ENCODE peak calls at places on chromosomes 1 and 21, in eight cellular contexts. N, W, S, F, D, A, R and M are unnamed samples.

GRCh38 chr1:10561497-10561896 is 86.7 kb downstream of the PEX14 start:
- DNase-seq in D (no peak), A (no peak), F (no peak), S (no peak), W (no peak), R (no peak), N (no peak), M (no peak)

GRCh38 chr1:154353460-154353904 is 28.2 kb downstream of the ATP8B2 start:
- DNase-seq in S (no peak), D (peak), A (no peak), R (no peak), F (no peak), W (peak), N (peak), M (no peak)

GRCh38 chr1:11704226-11704619 is 12.7 kb downstream of the DRAXIN start:
- DNase-seq in D (no peak), A (no peak), F (no peak), N (no peak), R (no peak), S (no peak), W (no peak), M (no peak)

GRCh38 chr1:197976368-197976767 is 59.2 kb downstream of the LHX9 start:
- DNase-seq in F (no peak), R (no peak), A (no peak), W (no peak), N (peak), D (no peak), S (no peak), M (no peak)

GRCh38 chr1:171712341-171712740 is 29.5 kb downstream of the VAMP4 start:
- DNase-seq in F (no peak), D (no peak), W (no peak), N (no peak), R (no peak), A (no peak), S (no peak), M (no peak)

GRCh38 chr1:194084755-194085154 is 898.3 kb upstream of the B3GALT2 start:
- DNase-seq in N (no peak), F (no peak), D (no peak), S (no peak), W (no peak), R (no peak), A (no peak), M (no peak)

GRCh38 chr1:9905010-9905409 is 5.1 kb downstream of the CTNNBIP1 start:
- DNase-seq in R (no peak), A (no peak), S (no peak), F (no peak), N (no peak), W (no peak), D (no peak), M (no peak)

GRCh38 chr1:200090252-200091159 is 63.0 kb downstream of the NR5A2 start:
- DNase-seq in F (no peak), R (no peak), N (peak), D (no peak), A (no peak), W (no peak), S (no peak), M (no peak)

GRCh38 chr21:17472167-17472566 is 40.7 kb upstream of the CXADR start:
- DNase-seq in A (no peak), S (no peak), D (no peak), N (no peak), W (no peak), F (no peak), R (no peak), M (no peak)

GRCh38 chr1:224534731-224535130 is 81.4 kb upstream of the CNIH3 start:
- DNase-seq in A (peak), N (no peak), D (no peak), S (no peak), F (no peak), R (no peak), W (no peak), M (no peak)

GRCh38 chr1:190597361-190597760 is 119.7 kb upstream of the BRINP3 start:
- DNase-seq in R (no peak), A (no peak), D (no peak), N (no peak), S (no peak), W (no peak), F (no peak), M (no peak)

GRCh38 chr1:9529190-9529589 is 10.1 kb upstream of the SLC25A33 start:
- DNase-seq in D (no peak), N (no peak), S (no peak), W (peak), R (no peak), F (no peak), A (no peak), M (no peak)

GRCh38 chr1:8025061-8025670 is 943 bp downstream of the ERRFI1 start:
- DNase-seq in D (no peak), N (no peak), W (no peak), R (no peak), A (no peak), S (no peak), F (no peak), M (no peak)

GRCh38 chr1:152110860-152111514 is 4.3 kb downstream of the TCHH start:
- DNase-seq in F (no peak), N (peak), W (no peak), D (no peak), S (no peak), A (no peak), R (no peak), M (no peak)

GRCh38 chr1:116325922-116326321 is 47.1 kb upstream of the ATP1A1 start:
- DNase-seq in W (no peak), A (no peak), F (no peak), S (no peak), N (no peak), D (no peak), R (no peak), M (no peak)

GRCh38 chr1:12083766-12084165 is 20.7 kb downstream of the TNFRSF8 start:
- DNase-seq in D (no peak), A (no peak), R (no peak), S (no peak), N (no peak), F (no peak), W (no peak), M (no peak)

GRCh38 chr1:214551052-214551435 is 358 bp downstream of the PTPN14 start:
- DNase-seq in N (no peak), D (peak), S (peak), R (peak), F (peak), W (peak), A (peak), M (no peak)

GRCh38 chr1:198444792-198445191 is 95.7 kb downstream of the ATP6V1G3 start:
- DNase-seq in S (no peak), F (no peak), D (no peak), R (no peak), W (no peak), N (no peak), A (no peak), M (no peak)

GRCh38 chr1:70353641-70354331 is 736 bp downstream of the ANKRD13C start:
- DNase-seq in W (no peak), R (no peak), D (no peak), N (no peak), A (peak), F (no peak), S (no peak), M (no peak)

GRCh38 chr1:110130113-110130591 is 17.9 kb downstream of the UBL4B start:
- DNase-seq in S (no peak), A (no peak), F (no peak), D (no peak), W (no peak), N (no peak), R (no peak), M (no peak)

GRCh38 chr1:89945852-89946476 is 48.9 kb upstream of the ZNF326 start:
- DNase-seq in D (no peak), F (no peak), R (no peak), N (no peak), S (no peak), W (no peak), A (no peak), M (no peak)

GRCh38 chr21:20645344-20645743 is 352.9 kb upstream of the NCAM2 start:
- DNase-seq in S (no peak), N (no peak), R (no peak), F (no peak), A (no peak), D (no peak), W (no peak), M (no peak)

GRCh38 chr1:50109647-50110075 is 941 bp downstream of the ELAVL4 start:
- DNase-seq in S (no peak), R (no peak), N (no peak), A (no peak), D (no peak), W (no peak), F (no peak), M (no peak)

GRCh38 chr21:43669828-43670605 is 10.7 kb downstream of the RRP1B start:
- DNase-seq in F (no peak), R (no peak), S (no peak), W (no peak), D (no peak), A (no peak), N (no peak), M (no peak)

GRCh38 chr1:167221126-167221803 is 579 bp downstream of the POU2F1 start:
- DNase-seq in A (no peak), W (no peak), R (peak), F (no peak), N (no peak), D (peak), S (no peak), M (no peak)

GRCh38 chr1:76759950-76760349 is 107.3 kb upstream of the ST6GALNAC5 start:
- DNase-seq in S (no peak), A (no peak), F (no peak), D (no peak), N (no peak), W (no peak), R (peak), M (no peak)

GRCh38 chr1:185267701-185268100 is 49.3 kb downstream of the IVNS1ABP start:
- DNase-seq in W (no peak), A (no peak), D (no peak), N (no peak), S (no peak), F (no peak), R (no peak), M (no peak)

GRCh38 chr1:12016182-12016581 is 3.1 kb upstream of the MIIP start:
- DNase-seq in F (no peak), N (no peak), S (no peak), D (no peak), R (no peak), A (no peak), W (no peak), M (no peak)

GRCh38 chr1:200887772-200888348 is 6.8 kb upstream of the INAVA start:
- DNase-seq in A (no peak), R (no peak), N (no peak), D (no peak), S (peak), F (no peak), W (no peak), M (no peak)

GRCh38 chr1:54177726-54178125 is 22.1 kb downstream of the CYB5RL start:
- DNase-seq in R (no peak), W (no peak), N (no peak), F (no peak), S (no peak), A (no peak), D (no peak), M (no peak)

DNA sequence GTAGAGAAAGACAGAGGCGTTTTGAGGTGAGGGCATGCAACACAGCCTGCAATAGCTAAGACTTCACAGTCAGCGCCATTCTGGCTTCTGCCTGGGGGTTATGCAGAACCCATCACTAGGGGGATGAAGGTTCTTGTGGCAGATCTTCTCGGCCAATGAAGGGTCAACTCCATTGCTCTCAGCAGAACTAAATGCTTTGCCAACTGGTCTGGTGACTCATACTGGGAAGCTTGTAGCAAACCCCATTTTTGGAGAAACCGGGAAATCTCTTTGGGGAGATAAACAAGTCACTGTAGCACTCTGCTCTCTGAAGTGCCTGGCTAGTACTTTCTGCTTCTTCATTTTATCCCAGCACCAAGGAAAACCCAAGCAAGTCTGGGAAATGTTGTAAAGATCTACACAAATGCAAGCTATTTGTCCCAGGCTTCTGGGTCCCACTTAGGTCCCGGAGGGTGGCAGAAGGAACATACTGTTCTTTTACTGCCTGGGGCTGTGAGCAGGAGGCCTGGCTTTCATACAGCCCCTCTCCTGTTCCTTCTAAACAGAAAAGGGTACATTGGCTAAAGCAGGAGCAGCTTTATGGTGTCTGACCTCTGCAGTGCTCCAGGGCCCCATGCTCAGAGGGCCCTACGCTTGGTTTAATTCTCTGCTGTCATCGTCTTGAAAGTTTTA is 28.8 kb downstream of the SHISA4 start:
- DNase-seq in D (no peak), R (no peak), W (no peak), S (peak), F (peak), N (peak), A (no peak), M (no peak)
- TF ChIP-seq EP300 in D (peak), R (no peak), W (peak), S (peak), F (peak), N (no peak), A (peak), M (peak)

DNA sequence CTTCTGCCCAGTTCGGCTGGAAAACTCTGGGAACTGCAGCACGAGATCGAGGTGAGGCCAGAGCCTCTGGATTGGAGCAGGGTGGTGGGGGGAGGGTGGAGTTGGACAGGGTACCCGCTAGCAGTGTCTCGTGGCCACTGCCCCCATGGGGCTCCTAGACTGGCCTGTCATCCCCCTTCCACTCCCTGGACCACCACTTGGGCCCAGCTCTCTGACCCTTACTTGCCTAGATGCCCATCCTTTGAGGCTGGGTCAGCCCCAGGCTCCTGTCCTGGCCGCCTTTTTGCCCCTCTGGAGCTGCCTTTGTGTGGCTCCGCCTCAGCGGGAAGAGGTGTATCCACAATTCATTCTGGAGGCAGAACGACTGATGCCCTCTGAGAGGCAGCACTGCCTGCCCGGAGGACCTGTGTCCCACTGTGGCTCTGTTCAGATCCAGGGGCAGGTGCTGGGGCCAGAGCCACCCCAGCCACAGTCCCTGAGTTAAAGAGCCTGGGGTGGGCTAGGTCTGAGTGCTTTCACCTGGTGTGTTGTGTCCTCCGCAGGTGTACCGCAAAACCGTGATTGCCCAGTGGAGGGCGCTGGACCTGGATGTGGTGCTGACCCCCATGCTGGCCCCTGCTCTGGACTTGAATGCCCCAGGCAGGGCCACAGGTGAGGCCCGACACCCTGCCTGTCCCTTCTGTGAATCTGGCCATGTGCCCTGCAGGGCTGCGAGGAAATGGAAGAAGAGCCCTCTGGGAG is 17.7 kb downstream of the FAAH start:
- DNase-seq in S (no peak), N (no peak), D (no peak), W (no peak), R (peak), A (no peak), F (no peak), M (no peak)
- TF ChIP-seq EP300 in S (no peak), N (no peak), D (no peak), W (no peak), R (no peak), A (no peak), F (no peak), M (no peak)

GRCh38 chr1:39845569-39846566 is 37.4 kb downstream of the TRIT1 start:
- DNase-seq in D (peak), W (peak), R (peak), F (peak), N (no peak), A (peak), S (peak), M (peak)
- TF ChIP-seq EP300 in D (no peak), W (peak), R (no peak), F (peak), N (no peak), A (no peak), S (no peak), M (no peak)

GRCh38 chr1:1345384-1345783 is 3.8 kb downstream of the DVL1 start:
- DNase-seq in W (no peak), N (no peak), A (no peak), S (no peak), F (no peak), D (no peak), R (no peak), M (no peak)
- TF ChIP-seq EP300 in W (no peak), N (no peak), A (no peak), S (no peak), F (no peak), D (no peak), R (no peak), M (no peak)

GRCh38 chr1:34070201-34070836 is 94.7 kb downstream of the CSMD2 start:
- DNase-seq in F (no peak), D (no peak), A (no peak), W (no peak), R (no peak), S (no peak), N (no peak), M (no peak)
- TF ChIP-seq EP300 in F (no peak), D (no peak), A (no peak), W (no peak), R (no peak), S (no peak), N (no peak), M (no peak)

GRCh38 chr1:179042087-179042486 is 16.4 kb downstream of the FAM20B start:
- DNase-seq in D (no peak), S (no peak), A (no peak), F (no peak), W (no peak), R (no peak), N (no peak), M (no peak)

GRCh38 chr1:179046808-179047636 is 21.3 kb downstream of the FAM20B start:
- DNase-seq in A (no peak), W (no peak), F (no peak), R (no peak), S (no peak), N (no peak), D (no peak), M (no peak)

GRCh38 chr1:179042700-179043099 is 17.0 kb downstream of the FAM20B start:
- DNase-seq in W (no peak), S (no peak), N (no peak), A (no peak), F (no peak), R (no peak), D (no peak), M (no peak)

GRCh38 chr1:179043266-179043665 is 17.6 kb downstream of the FAM20B start:
- DNase-seq in F (no peak), N (no peak), R (no peak), A (no peak), W (no peak), D (no peak), S (no peak), M (no peak)

GRCh38 chr1:179043907-179044306 is 18.2 kb downstream of the FAM20B start:
- DNase-seq in A (no peak), W (no peak), R (no peak), N (no peak), D (no peak), F (no peak), S (no peak), M (no peak)
- TF ChIP-seq EP300 in A (no peak), W (no peak), R (no peak), N (no peak), D (no peak), F (no peak), S (no peak), M (no peak)

GRCh38 chr1:41053324-41053723 is 31.8 kb upstream of the SLFNL1 start:
- DNase-seq in D (no peak), R (no peak), S (no peak), A (no peak), N (no peak), F (no peak), W (no peak), M (no peak)
- TF ChIP-seq EP300 in D (no peak), R (no peak), S (no peak), A (no peak), N (no peak), F (peak), W (no peak), M (no peak)

DNA sequence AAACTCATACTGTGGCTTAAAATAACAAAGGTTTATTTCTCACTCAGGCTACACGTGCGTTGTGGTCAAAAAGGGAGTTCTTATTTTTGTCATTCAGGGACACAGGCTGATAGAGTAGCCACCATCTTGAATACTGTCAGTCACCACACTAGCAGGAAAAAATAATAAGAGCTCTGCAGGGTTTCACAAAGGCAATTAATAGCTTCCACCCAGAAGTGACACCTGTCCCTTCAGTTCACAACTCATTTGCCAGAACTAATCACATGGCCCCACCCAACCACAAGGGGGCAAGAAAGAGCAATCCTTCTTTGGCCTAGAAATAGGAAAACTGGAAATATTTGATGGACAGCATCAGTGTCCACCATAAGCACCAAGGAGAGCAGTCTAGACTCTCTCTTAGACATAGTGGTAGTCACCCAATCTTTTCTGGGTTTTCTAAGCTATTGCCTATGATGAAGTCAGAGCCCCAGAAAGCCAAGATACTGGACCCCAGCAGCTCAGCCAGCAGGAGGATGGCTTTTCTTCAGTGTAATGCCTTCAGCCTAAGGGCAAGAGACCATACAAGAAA is 8.2 kb downstream of the HAPLN2 start:
- DNase-seq in S (no peak), F (no peak), W (peak), A (no peak), R (peak), D (peak), N (peak), M (no peak)
- TF ChIP-seq EP300 in S (no peak), F (no peak), W (no peak), A (no peak), R (no peak), D (no peak), N (no peak), M (no peak)